ENCODE peak calls at places on chromosomes 12 and 14, in nine cellular contexts. F is lower lobe of right lung; X is kidney tubule cell; U is neuronal stem cell; S is T47D; N is stimulated activated CD4-positive, alpha-beta T cell treated with anti-CD3 and anti-CD28 coated beads, Interleukin-4, amount 100 ng/mL, for 24 hours; E is C1 segment of cervical spinal cord; P is GM12892; T is omental fat pad. A is an unnamed sample.

GRCh38 chr14:60753264-60754126 is 18.9 kb downstream of the MNAT1 start:
- DNase-seq in P (peak), S (no peak), N (peak), X (no peak), T (no peak), U (no peak), F (no peak), E (no peak), A (peak)

GRCh38 chr14:99734406-99735051 is 50.4 kb downstream of the CYP46A1 start:
- DNase-seq in E (no peak), U (no peak), N (no peak), T (no peak), P (no peak), S (peak), X (no peak), F (peak), A (peak)

GRCh38 chr14:103109789-103110415 is 13.4 kb upstream of the TNFAIP2 start:
- DNase-seq in F (no peak), T (no peak), P (no peak), U (no peak), X (peak), S (no peak), N (no peak), E (no peak), A (peak)

GRCh38 chr14:99749142-99749541 is 44.1 kb upstream of the EML1 start:
- DNase-seq in P (no peak), E (no peak), F (peak), N (no peak), U (no peak), X (no peak), T (no peak), S (no peak), A (no peak)

GRCh38 chr14:76541594-76542219 is 165.8 kb downstream of the ESRRB start:
- DNase-seq in E (no peak), N (no peak), S (no peak), P (no peak), T (no peak), F (no peak), U (no peak), X (no peak), A (no peak)

GRCh38 chr14:102279688-102280348 is 25.1 kb downstream of the MOK start:
- DNase-seq in U (no peak), N (peak), X (peak), T (no peak), F (no peak), P (no peak), E (no peak), S (peak), A (peak)

GRCh38 chr12:47391566-47391965 is 311.8 kb upstream of the AMIGO2 start:
- DNase-seq in T (no peak), P (no peak), U (no peak), X (no peak), F (no peak), S (no peak), E (no peak), N (peak), A (no peak)

GRCh38 chr12:42143401-42144173 is 1.1 kb downstream of the GXYLT1 start:
- DNase-seq in N (no peak), X (peak), F (no peak), S (no peak), U (no peak), T (no peak), P (no peak), E (no peak), A (peak)

GRCh38 chr14:104431351-104431928 is 148.1 kb upstream of the C14orf180 start:
- DNase-seq in T (no peak), F (peak), U (no peak), E (no peak), X (no peak), P (peak), S (no peak), N (no peak), A (no peak)

GRCh38 chr14:24921903-24922302 is 128.0 kb downstream of the STXBP6 start:
- DNase-seq in T (no peak), N (no peak), E (no peak), S (no peak), X (peak), F (no peak), P (no peak), U (no peak), A (peak)

GRCh38 chr14:53389207-53389606 is 236.1 kb upstream of the DDHD1 start:
- DNase-seq in F (no peak), S (no peak), T (no peak), U (no peak), E (no peak), P (no peak), N (no peak), X (peak), A (peak)